ENCODE peak calls at places on chromosomes 1 and 21, in nine cellular contexts. C, I, J, N, M, B, O, V and A are unnamed samples.

GRCh38 chr1:109083923-109084322 is 6.6 kb upstream of the TMEM167B start:
- DNase-seq in B (no peak), C (peak), N (no peak), O (no peak), M (no peak), J (no peak), V (no peak), I (no peak), A (no peak)

GRCh38 chr1:82110366-82111254 is 309.9 kb downstream of the ADGRL2 start:
- DNase-seq in V (no peak), J (no peak), C (no peak), O (no peak), I (no peak), N (no peak), M (no peak), B (peak), A (no peak)

GRCh38 chr1:157153743-157154142 is 15.5 kb upstream of the ETV3 start:
- DNase-seq in B (no peak), N (no peak), I (no peak), V (no peak), M (no peak), C (no peak), J (no peak), O (no peak), A (no peak)

GRCh38 chr21:32653326-32653901 is 41.2 kb upstream of the CFAP298 start:
- DNase-seq in N (peak), O (no peak), I (no peak), B (peak), V (no peak), C (peak), M (peak), J (no peak), A (no peak)

GRCh38 chr1:246428542-246429308 is 78.4 kb downstream of the SMYD3 start:
- DNase-seq in J (no peak), C (peak), B (peak), N (peak), V (no peak), I (no peak), O (no peak), M (no peak), A (no peak)

GRCh38 chr1:166975361-166976129 is at the start of gene ILDR2:
- DNase-seq in I (peak), M (peak), J (peak), V (peak), B (peak), N (peak), C (peak), O (peak), A (no peak)

GRCh38 chr21:37153935-37154350 is 80.9 kb downstream of the TTC3 start:
- DNase-seq in O (no peak), B (no peak), I (peak), V (no peak), N (no peak), J (no peak), C (no peak), M (no peak), A (no peak)

GRCh38 chr1:97202481-97202880 is 480.9 kb downstream of the PTBP2 start:
- DNase-seq in J (no peak), V (peak), B (no peak), C (no peak), N (no peak), O (no peak), M (no peak), I (no peak), A (no peak)

GRCh38 chr1:45079533-45079932 is 67.5 kb downstream of the UROD start:
- DNase-seq in J (no peak), M (no peak), I (no peak), N (no peak), C (no peak), B (no peak), O (no peak), V (no peak), A (no peak)

GRCh38 chr1:231421616-231421970 is 494 bp downstream of the EGLN1 start:
- DNase-seq in V (no peak), I (peak), O (peak), M (peak), J (no peak), B (peak), N (peak), C (no peak), A (no peak)

GRCh38 chr1:234699795-234700665 is 90.1 kb upstream of the IRF2BP2 start:
- DNase-seq in I (no peak), O (no peak), N (peak), B (peak), M (no peak), C (peak), V (peak), J (no peak), A (no peak)

GRCh38 chr1:197868751-197869501 is 33.5 kb upstream of the C1orf53 start:
- DNase-seq in N (peak), J (no peak), C (peak), M (peak), B (peak), O (no peak), I (no peak), V (no peak), A (peak)

GRCh38 chr1:229952670-229953520 is 114.1 kb upstream of the GALNT2 start:
- DNase-seq in C (peak), J (no peak), V (no peak), B (peak), O (no peak), I (no peak), N (no peak), M (no peak), A (no peak)